ENCODE peak calls at places on chromosome 17, in ten cellular contexts. J is thoracic aorta; X is amniotic epithelial cell; V is GM13976; U is HL-60; S is tibial artery; Z is stromal cell of bone marrow; L is activated T-cell treated with anti-CD3 and anti-CD28 coated beads, Interleukin-2, amount 50 U/mL, for 72 hours; G is head of caudate nucleus; N is OCI-M1. B is an unnamed sample.

GRCh38 chr17:51860934-51861561 is 297.5 kb downstream of the CA10 start:
- DNase-seq in J (no peak), X (no peak), V (peak), U (peak), S (no peak), Z (peak), L (peak), G (peak), N (peak), B (no peak)

GRCh38 chr17:45825792-45826191 is 18.9 kb upstream of the SPPL2C start:
- DNase-seq in J (no peak), X (no peak), V (no peak), U (no peak), S (no peak), Z (no peak), L (no peak), G (peak), N (no peak), B (no peak)

GRCh38 chr17:66904760-66905637 is 59.5 kb upstream of the CACNG4 start:
- DNase-seq in J (no peak), X (peak), V (no peak), U (no peak), S (no peak), Z (no peak), L (no peak), G (no peak), N (peak), B (peak)

GRCh38 chr17:31487648-31488263 is 96.3 kb downstream of the RAB11FIP4 start:
- DNase-seq in J (peak), X (no peak), V (peak), U (peak), S (peak), Z (peak), L (peak), G (peak), N (peak), B (peak)

GRCh38 chr17:48270896-48271295 is 159.1 kb downstream of the SKAP1 start:
- DNase-seq in J (no peak), X (no peak), V (no peak), U (no peak), S (no peak), Z (no peak), L (no peak), G (no peak), N (no peak), B (no peak)

GRCh38 chr17:2701996-2702741 is 9.4 kb downstream of the CLUH start:
- DNase-seq in J (no peak), X (no peak), V (no peak), U (no peak), S (no peak), Z (no peak), L (no peak), G (no peak), N (no peak), B (no peak)

GRCh38 chr17:2215616-2216364 is 87.8 kb downstream of the SMG6 start:
- DNase-seq in J (no peak), X (peak), V (peak), U (no peak), S (peak), Z (peak), L (peak), G (peak), N (peak), B (peak)

GRCh38 chr17:40341808-40342574 is 22.5 kb downstream of the GJD3 start:
- DNase-seq in J (no peak), X (peak), V (peak), U (no peak), S (peak), Z (no peak), L (peak), G (peak), N (peak), B (peak)

GRCh38 chr17:20706752-20707372 is 127.3 kb downstream of the CDRT15L2 start:
- DNase-seq in J (no peak), X (no peak), V (no peak), U (no peak), S (no peak), Z (no peak), L (no peak), G (no peak), N (peak), B (no peak)

GRCh38 chr17:1008008-1008761 is 11.3 kb downstream of the TIMM22 start:
- DNase-seq in J (no peak), X (no peak), V (no peak), U (no peak), S (peak), Z (no peak), L (no peak), G (no peak), N (no peak), B (no peak)

GRCh38 chr17:33142703-33143299 is 150.3 kb downstream of the ASIC2 start:
- DNase-seq in J (no peak), X (peak), V (peak), U (no peak), S (no peak), Z (peak), L (peak), G (no peak), N (peak), B (peak)

GRCh38 chr17:51029142-51029541 is 91.5 kb downstream of the SPAG9 start:
- DNase-seq in J (no peak), X (no peak), V (no peak), U (no peak), S (no peak), Z (no peak), L (no peak), G (no peak), N (peak), B (no peak)

GRCh38 chr17:5035356-5035755 is at the start of gene SLC52A1:
- DNase-seq in J (no peak), X (no peak), V (no peak), U (no peak), S (no peak), Z (no peak), L (no peak), G (no peak), N (no peak), B (no peak)

GRCh38 chr17:80984749-80985148 is 6.9 kb upstream of the CHMP6 start:
- DNase-seq in J (no peak), X (peak), V (no peak), U (no peak), S (peak), Z (peak), L (no peak), G (no peak), N (peak), B (peak)

GRCh38 chr17:79220715-79221291 is 146.2 kb downstream of the ENGASE start:
- DNase-seq in J (no peak), X (no peak), V (no peak), U (no peak), S (no peak), Z (no peak), L (no peak), G (no peak), N (no peak), B (no peak)

GRCh38 chr17:34623856-34624766 is 44.7 kb downstream of the TMEM132E start:
- DNase-seq in J (no peak), X (no peak), V (no peak), U (no peak), S (no peak), Z (no peak), L (no peak), G (no peak), N (no peak), B (no peak)

GRCh38 chr17:19269102-19269501 is 31.9 kb downstream of the EPN2 start:
- DNase-seq in J (no peak), X (no peak), V (no peak), U (no peak), S (no peak), Z (no peak), L (no peak), G (no peak), N (peak), B (no peak)

GRCh38 chr17:2089021-2089422 is 34.1 kb downstream of the HIC1 start:
- DNase-seq in J (no peak), X (peak), V (no peak), U (no peak), S (no peak), Z (no peak), L (no peak), G (no peak), N (peak), B (peak)

GRCh38 chr17:77451271-77451893 is 310.6 kb downstream of the SEC14L1 start:
- DNase-seq in J (no peak), X (peak), V (peak), U (no peak), S (no peak), Z (no peak), L (peak), G (peak), N (peak), B (peak)

GRCh38 chr17:7548585-7549400 is at the start of gene TNFSF12:
- DNase-seq in J (no peak), X (no peak), V (peak), U (no peak), S (peak), Z (no peak), L (peak), G (peak), N (no peak), B (peak)

GRCh38 chr17:32819035-32819434 is 57.9 kb downstream of the MYO1D start:
- DNase-seq in J (no peak), X (peak), V (no peak), U (no peak), S (no peak), Z (peak), L (no peak), G (no peak), N (peak), B (peak)

GRCh38 chr17:41520821-41521521 is 2.3 kb upstream of the KRT15 start:
- DNase-seq in J (no peak), X (peak), V (no peak), U (no peak), S (no peak), Z (no peak), L (no peak), G (no peak), N (no peak), B (peak)

GRCh38 chr17:59796785-59797205 is 89.3 kb downstream of the VMP1 start:
- DNase-seq in J (no peak), X (peak), V (no peak), U (no peak), S (no peak), Z (no peak), L (no peak), G (no peak), N (no peak), B (peak)

GRCh38 chr17:38447502-38448095 is 19.3 kb downstream of the ARHGAP23 start:
- DNase-seq in J (no peak), X (no peak), V (no peak), U (no peak), S (no peak), Z (no peak), L (no peak), G (no peak), N (no peak), B (peak)

GRCh38 chr17:325270-325976 is 27.2 kb downstream of the RPH3AL start:
- DNase-seq in J (no peak), X (no peak), V (no peak), U (no peak), S (no peak), Z (no peak), L (no peak), G (no peak), N (no peak), B (no peak)

GRCh38 chr17:2822358-2822757 is 26.1 kb downstream of the RAP1GAP2 start:
- DNase-seq in J (no peak), X (no peak), V (no peak), U (no peak), S (no peak), Z (no peak), L (no peak), G (no peak), N (no peak), B (no peak)

GRCh38 chr17:81566461-81567126 is 14.4 kb upstream of the FAAP100 start:
- DNase-seq in J (peak), X (peak), V (no peak), U (no peak), S (peak), Z (peak), L (no peak), G (peak), N (no peak), B (peak)

GRCh38 chr17:16820979-16821543 is 131.0 kb downstream of the CCDC144A start:
- DNase-seq in J (no peak), X (no peak), V (no peak), U (no peak), S (no peak), Z (no peak), L (no peak), G (no peak), N (no peak), B (no peak)

GRCh38 chr17:45355087-45355486 is 38.3 kb upstream of the MAP3K14 start:
- DNase-seq in J (no peak), X (no peak), V (no peak), U (no peak), S (no peak), Z (no peak), L (no peak), G (no peak), N (no peak), B (peak)

GRCh38 chr17:81666092-81666341 is 388 bp downstream of the OXLD1 start:
- DNase-seq in J (no peak), X (no peak), V (no peak), U (no peak), S (no peak), Z (no peak), L (no peak), G (no peak), N (peak), B (no peak)

GRCh38 chr17:27284811-27285415 is 9.0 kb upstream of the WSB1 start:
- DNase-seq in J (no peak), X (no peak), V (no peak), U (no peak), S (no peak), Z (no peak), L (no peak), G (no peak), N (no peak), B (no peak)

GRCh38 chr17:50954641-50955121 is 88.5 kb upstream of the TOB1 start:
- DNase-seq in J (no peak), X (no peak), V (peak), U (no peak), S (no peak), Z (no peak), L (no peak), G (no peak), N (no peak), B (no peak)

GRCh38 chr17:67881083-67881482 is 55.8 kb downstream of the BPTF start:
- DNase-seq in J (no peak), X (no peak), V (no peak), U (no peak), S (no peak), Z (no peak), L (no peak), G (no peak), N (no peak), B (no peak)

GRCh38 chr17:45396496-45397205 is 36.0 kb downstream of the ARHGAP27 start:
- DNase-seq in J (no peak), X (no peak), V (no peak), U (no peak), S (no peak), Z (no peak), L (no peak), G (no peak), N (no peak), B (no peak)

GRCh38 chr17:78322327-78322857 is 37.5 kb downstream of the SOCS3 start:
- DNase-seq in J (no peak), X (peak), V (no peak), U (no peak), S (no peak), Z (no peak), L (no peak), G (no peak), N (no peak), B (peak)

GRCh38 chr17:44916781-44917241 is 1.5 kb upstream of the GFAP start:
- DNase-seq in J (peak), X (peak), V (no peak), U (no peak), S (no peak), Z (no peak), L (no peak), G (peak), N (no peak), B (peak)

GRCh38 chr17:34502426-34502825 is 77.0 kb upstream of the TMEM132E start:
- DNase-seq in J (no peak), X (no peak), V (no peak), U (no peak), S (no peak), Z (no peak), L (no peak), G (no peak), N (no peak), B (no peak)

GRCh38 chr17:29664743-29665479 is 42.2 kb upstream of the CORO6 start:
- DNase-seq in J (no peak), X (peak), V (peak), U (no peak), S (no peak), Z (peak), L (no peak), G (no peak), N (peak), B (peak)

GRCh38 chr17:33012522-33013033 is 20.9 kb downstream of the SPACA3 start:
- DNase-seq in J (no peak), X (peak), V (no peak), U (no peak), S (no peak), Z (peak), L (no peak), G (no peak), N (no peak), B (peak)

B was measured in EH.